ENCODE peak calls at places on chromosomes 7 and 10, in ten cellular contexts. O, Q, Z, G, S, M, L, Y, A and K are unnamed samples.

GRCh38 chr10:127577376-127577775 is 28.3 kb downstream of the NPS start:
- DNase-seq in O (no peak), Q (no peak), Z (no peak), G (peak), S (no peak), M (no peak), L (no peak), Y (no peak), A (no peak), K (no peak)

GRCh38 chr7:2663960-2664359 is 24.0 kb upstream of the AMZ1 start:
- DNase-seq in O (no peak), Q (no peak), Z (no peak), G (no peak), S (no peak), M (no peak), L (no peak), Y (no peak), A (no peak), K (no peak)

GRCh38 chr10:34758447-34758996 is 56.6 kb downstream of the PARD3 start:
- DNase-seq in O (peak), Q (no peak), Z (no peak), G (peak), S (no peak), M (no peak), L (peak), Y (no peak), A (peak), K (peak)

GRCh38 chr10:121926669-121927360 is 1.0 kb downstream of the ATE1 start:
- DNase-seq in O (no peak), Q (no peak), Z (no peak), G (no peak), S (no peak), M (no peak), L (no peak), Y (no peak), A (no peak), K (no peak)

GRCh38 chr10:546971-547590 is 142.4 kb downstream of the DIP2C start:
- DNase-seq in O (no peak), Q (no peak), Z (no peak), G (peak), S (peak), M (no peak), L (peak), Y (peak), A (no peak), K (no peak)

GRCh38 chr7:111758332-111758731 is 196.0 kb upstream of the IMMP2L start:
- DNase-seq in O (no peak), Q (no peak), Z (no peak), G (no peak), S (no peak), M (no peak), L (no peak), Y (no peak), A (no peak), K (no peak)

GRCh38 chr10:75926763-75927162 is 495.3 kb downstream of the LRMDA start:
- DNase-seq in O (peak), Q (no peak), Z (no peak), G (peak), S (no peak), M (no peak), L (no peak), Y (no peak), A (no peak), K (no peak)

GRCh38 chr7:47990592-47990991 is 11.2 kb upstream of the HUS1 start:
- DNase-seq in O (no peak), Q (no peak), Z (no peak), G (no peak), S (no peak), M (no peak), L (no peak), Y (no peak), A (no peak), K (no peak)

GRCh38 chr7:159158888-159159405 is 14.3 kb upstream of the VIPR2 start:
- DNase-seq in O (no peak), Q (no peak), Z (no peak), G (no peak), S (no peak), M (no peak), L (no peak), Y (no peak), A (no peak), K (no peak)

GRCh38 chr10:4677296-4678021 is 148.5 kb upstream of the AKR1E2 start:
- DNase-seq in O (no peak), Q (no peak), Z (no peak), G (peak), S (no peak), M (no peak), L (peak), Y (no peak), A (no peak), K (peak)

GRCh38 chr10:4678951-4679671 is 146.9 kb upstream of the AKR1E2 start:
- DNase-seq in O (peak), Q (no peak), Z (no peak), G (no peak), S (no peak), M (no peak), L (no peak), Y (no peak), A (no peak), K (no peak)

GRCh38 chr10:4678023-4678950 is 147.7 kb upstream of the AKR1E2 start:
- DNase-seq in O (no peak), Q (no peak), Z (no peak), G (peak), S (no peak), M (no peak), L (peak), Y (no peak), A (peak), K (peak)

GRCh38 chr10:4673279-4674040 is 152.5 kb upstream of the AKR1E2 start:
- DNase-seq in O (no peak), Q (no peak), Z (no peak), G (no peak), S (no peak), M (no peak), L (no peak), Y (no peak), A (no peak), K (no peak)

DNA sequence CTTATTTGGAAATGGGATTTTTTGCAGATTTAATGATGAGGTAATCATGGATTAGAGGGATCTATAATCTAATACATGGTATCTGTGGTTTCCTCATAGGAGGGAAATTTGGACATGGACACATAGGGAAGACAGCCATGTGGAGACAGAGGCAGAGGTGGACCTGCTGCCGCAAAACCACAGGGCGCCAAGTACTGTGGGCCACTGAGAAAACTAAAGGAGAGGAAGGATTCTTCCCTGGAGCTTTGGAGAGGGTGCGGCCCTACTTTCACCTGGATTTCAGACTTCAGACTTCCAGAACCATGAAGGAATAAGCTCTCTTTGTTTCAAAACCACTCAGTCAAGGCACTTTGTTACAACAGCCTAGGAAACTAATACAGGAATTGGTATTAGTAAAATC is 149.4 kb upstream of the AKR1E2 start:
- DNase-seq in O (no peak), Q (no peak), Z (no peak), G (no peak), S (no peak), M (no peak), L (no peak), Y (no peak), A (no peak), K (no peak)
- H3K27ac ChIP-seq in O (no peak), Q (no peak), Z (no peak), G (no peak), S (no peak), M (no peak), L (peak), Y (no peak), A (no peak), K (peak)

GRCh38 chr7:85184599-85185354 is 2.1 kb downstream of the SEMA3D start:
- DNase-seq in O (peak), Q (no peak), Z (no peak), G (peak), S (no peak), M (no peak), L (no peak), Y (no peak), A (no peak), K (no peak)

GRCh38 chr7:85186083-85186520 is 754 bp downstream of the SEMA3D start:
- DNase-seq in O (peak), Q (no peak), Z (no peak), G (peak), S (no peak), M (no peak), L (no peak), Y (peak), A (no peak), K (no peak)

GRCh38 chr7:85183296-85183695 is 3.6 kb downstream of the SEMA3D start:
- DNase-seq in O (no peak), Q (no peak), Z (no peak), G (no peak), S (no peak), M (no peak), L (no peak), Y (no peak), A (no peak), K (no peak)

GRCh38 chr7:85185355-85186082 is 1.3 kb downstream of the SEMA3D start:
- DNase-seq in O (peak), Q (no peak), Z (no peak), G (peak), S (peak), M (peak), L (no peak), Y (peak), A (no peak), K (no peak)

DNA sequence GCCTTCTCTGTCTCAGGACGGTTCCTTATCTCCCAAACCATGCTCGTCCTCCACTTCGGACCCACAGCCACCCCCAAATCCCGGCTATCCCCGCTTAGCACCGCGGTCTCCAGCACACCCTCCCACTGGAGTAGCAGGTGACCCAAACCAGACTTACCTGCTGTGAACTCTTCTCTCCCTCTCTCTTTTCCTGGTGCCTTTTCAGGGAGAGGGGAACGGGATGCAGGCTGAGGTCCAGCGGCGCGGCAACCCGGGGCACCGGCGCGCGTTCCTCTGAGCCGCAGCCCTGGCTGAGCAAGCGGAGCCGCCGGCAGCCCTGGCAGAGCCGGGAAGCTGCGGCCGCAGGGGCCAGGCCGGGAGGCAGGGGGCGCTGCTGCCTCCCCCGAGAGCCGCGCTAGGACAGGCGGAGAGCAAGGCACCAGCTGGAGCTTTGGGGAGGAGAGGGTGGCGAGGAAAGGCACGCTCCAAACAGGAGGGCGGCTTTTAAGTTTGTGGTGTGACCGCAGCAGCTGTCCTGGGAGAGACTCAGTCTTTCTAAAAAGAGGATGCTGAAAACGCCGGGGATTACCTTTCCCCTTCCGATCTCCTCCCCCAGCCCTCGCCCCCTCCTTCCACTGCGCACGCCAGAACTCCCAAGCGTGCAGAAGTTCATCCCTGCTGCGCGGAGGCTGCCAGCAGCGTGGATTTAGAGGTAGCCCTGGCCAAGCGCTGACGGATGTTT is at the start of gene SEMA3D:
- DNase-seq in O (peak), Q (no peak), Z (no peak), G (peak), S (peak), M (no peak), L (no peak), Y (peak), A (peak), K (no peak)
- H3K27ac ChIP-seq in O (peak), Q (no peak), Z (no peak), G (peak), S (no peak), M (peak), L (no peak), Y (peak), A (no peak), K (peak)

GRCh38 chr10:82377608-82378007 is 502.6 kb downstream of the NRG3 start:
- DNase-seq in O (no peak), Q (no peak), Z (no peak), G (no peak), S (peak), M (no peak), L (no peak), Y (no peak), A (no peak), K (no peak)
- H3K27ac ChIP-seq in O (no peak), Q (no peak), Z (no peak), G (no peak), S (no peak), M (no peak), L (no peak), Y (no peak), A (no peak), K (no peak)

GRCh38 chr10:22315455-22316285 is 518 bp upstream of the COMMD3 start:
- DNase-seq in O (no peak), Q (no peak), Z (no peak), G (no peak), S (no peak), M (no peak), L (no peak), Y (peak), A (no peak), K (no peak)
- H3K27ac ChIP-seq in O (peak), Q (peak), Z (peak), G (peak), S (peak), M (peak), L (peak), Y (peak), A (peak), K (peak)

GRCh38 chr7:22651534-22652243 is 75.3 kb upstream of the IL6 start:
- DNase-seq in O (no peak), Q (no peak), Z (no peak), G (peak), S (no peak), M (no peak), L (no peak), Y (no peak), A (no peak), K (no peak)
- H3K27ac ChIP-seq in O (no peak), Q (no peak), Z (no peak), G (no peak), S (no peak), M (no peak), L (no peak), Y (no peak), A (no peak), K (no peak)

GRCh38 chr10:29946953-29947700 is 112.3 kb downstream of the JCAD start:
- DNase-seq in O (no peak), Q (no peak), Z (no peak), G (peak), S (peak), M (no peak), L (peak), Y (peak), A (peak), K (no peak)

GRCh38 chr10:29948971-29949370 is 110.4 kb downstream of the JCAD start:
- DNase-seq in O (no peak), Q (no peak), Z (no peak), G (no peak), S (peak), M (no peak), L (peak), Y (no peak), A (no peak), K (no peak)

GRCh38 chr10:29947701-29948060 is 111.7 kb downstream of the JCAD start:
- DNase-seq in O (no peak), Q (no peak), Z (no peak), G (no peak), S (peak), M (no peak), L (no peak), Y (no peak), A (no peak), K (no peak)

GRCh38 chr10:29949411-29950011 is 109.9 kb downstream of the JCAD start:
- DNase-seq in O (no peak), Q (no peak), Z (no peak), G (peak), S (no peak), M (no peak), L (peak), Y (no peak), A (peak), K (no peak)

DNA sequence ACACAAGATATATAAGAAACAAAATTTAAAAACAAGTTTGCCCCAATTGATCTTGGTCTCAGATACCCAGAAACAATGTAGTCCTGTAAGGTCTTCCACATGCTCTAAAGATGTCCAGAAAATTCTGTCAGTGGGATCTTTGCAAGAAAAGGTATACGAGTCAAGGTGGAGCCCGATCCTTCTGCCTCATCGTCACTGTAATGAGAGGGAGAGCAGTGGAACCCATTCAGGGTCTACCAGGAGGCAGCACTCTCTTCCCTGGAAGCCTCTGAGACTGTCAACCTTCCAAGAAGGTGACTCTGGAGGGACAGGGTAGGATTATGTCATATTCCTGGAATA is 112.8 kb downstream of the JCAD start:
- DNase-seq in O (no peak), Q (no peak), Z (no peak), G (no peak), S (no peak), M (no peak), L (no peak), Y (no peak), A (no peak), K (no peak)
- H3K27ac ChIP-seq in O (no peak), Q (no peak), Z (no peak), G (no peak), S (peak), M (peak), L (peak), Y (peak), A (no peak), K (no peak)